ENCODE peak calls at places on chromosomes 2 and 18, in five cellular contexts. B is GM12864, R is stomach, N is MM.1S, P is Karpas-422. I is an unnamed sample.

GRCh38 chr2:88521445-88522070 is 69.1 kb upstream of the FOXI3 start:
- DNase-seq in B (no peak), R (no peak), N (no peak), P (no peak), I (no peak)

GRCh38 chr18:5107990-5108389 is 89.1 kb downstream of the AKAIN1 start:
- DNase-seq in B (no peak), R (no peak), N (peak; percentile 7), P (no peak), I (no peak)

GRCh38 chr2:152432206-152432653 is 97.3 kb downstream of the FMNL2 start:
- DNase-seq in B (no peak), R (no peak), N (no peak), P (peak; percentile 27), I (no peak)

GRCh38 chr2:165018207-165018606 is 62.9 kb upstream of the SLC38A11 start:
- DNase-seq in B (no peak), R (no peak), N (no peak), P (no peak), I (peak; percentile 67)

GRCh38 chr2:148298201-148298600 is 277.3 kb downstream of the MBD5 start:
- DNase-seq in B (no peak), R (no peak), N (no peak), P (peak; percentile 6), I (no peak)

GRCh38 chr2:32647180-32647651 is 19.4 kb downstream of the TTC27 start:
- DNase-seq in B (no peak), R (no peak), N (no peak), P (no peak), I (no peak)

GRCh38 chr2:111710613-111711012 is 173.4 kb downstream of the ANAPC1 start:
- DNase-seq in B (no peak), R (no peak), N (no peak), P (no peak), I (no peak)

GRCh38 chr2:25685741-25686140 is 12.4 kb upstream of the DTNB start:
- DNase-seq in B (no peak), R (no peak), N (no peak), P (no peak), I (no peak)

GRCh38 chr2:147760984-147761383 is 83.8 kb upstream of the ACVR2A start:
- DNase-seq in B (no peak), R (no peak), N (no peak), P (no peak), I (no peak)

GRCh38 chr2:7685342-7686015 is 768.3 kb downstream of the RNF144A start:
- DNase-seq in B (no peak), R (no peak), N (no peak), P (no peak), I (no peak)

GRCh38 chr2:197191948-197192338 is 118.6 kb downstream of the ANKRD44 start:
- DNase-seq in B (no peak), R (no peak), N (peak; percentile 51), P (no peak), I (no peak)

GRCh38 chr2:64807417-64807816 is 153.7 kb upstream of the SERTAD2 start:
- DNase-seq in B (peak; percentile 63), R (no peak), N (peak; percentile 51), P (no peak), I (no peak)

GRCh38 chr18:28823506-28824182 is 646.7 kb upstream of the CDH2 start:
- DNase-seq in B (no peak), R (no peak), N (peak; percentile 27), P (no peak), I (no peak)

GRCh38 chr2:129620411-129620810 is 359.1 kb upstream of the RAB6C start:
- DNase-seq in B (no peak), R (no peak), N (no peak), P (no peak), I (no peak)

GRCh38 chr2:205696541-205697441 is 14.5 kb downstream of the NRP2 start:
- DNase-seq in B (no peak), R (no peak), N (no peak), P (no peak), I (no peak)

GRCh38 chr2:141063410-141063809 is 1067.4 kb downstream of the LRP1B start:
- DNase-seq in B (no peak), R (no peak), N (no peak), P (no peak), I (no peak)

GRCh38 chr2:42792583-42793313 is at the start of gene HAAO:
- DNase-seq in B (no peak), R (peak; percentile 52), N (no peak), P (no peak), I (no peak)

GRCh38 chr2:195645413-195645812 is 11.6 kb upstream of the SLC39A10 start:
- DNase-seq in B (no peak), R (no peak), N (no peak), P (no peak), I (no peak)

GRCh38 chr2:9809064-9809356 is 34.3 kb upstream of the TAF1B start:
- DNase-seq in B (no peak), R (peak; percentile 61), N (no peak), P (peak; percentile 33), I (no peak)

GRCh38 chr2:71454221-71455010 is 1.1 kb downstream of the DYSF start:
- DNase-seq in B (no peak), R (no peak), N (no peak), P (no peak), I (no peak)
- H3K4me3 ChIP-seq in B (no peak overlapping the region), R (peak overlapping the region; percentile 64), N (no peak overlapping the region), P (no peak overlapping the region), I (no peak overlapping the region)

GRCh38 chr2:230794472-230794871 is 70.3 kb upstream of the ITM2C start:
- DNase-seq in B (no peak), R (no peak), N (no peak), P (no peak), I (no peak)
- H3K4me3 ChIP-seq in B (no peak overlapping the region), R (no peak overlapping the region), N (no peak overlapping the region), P (no peak overlapping the region), I (no peak overlapping the region)

GRCh38 chr18:79798999-79799370 is 1.2 kb downstream of the KCNG2 start:
- DNase-seq in B (no peak), R (no peak), N (no peak), P (no peak), I (no peak)
- H3K4me3 ChIP-seq in B (no peak overlapping the region), R (peak overlapping the region; percentile 51), N (no peak overlapping the region), P (no peak overlapping the region), I (no peak overlapping the region)

DNA sequence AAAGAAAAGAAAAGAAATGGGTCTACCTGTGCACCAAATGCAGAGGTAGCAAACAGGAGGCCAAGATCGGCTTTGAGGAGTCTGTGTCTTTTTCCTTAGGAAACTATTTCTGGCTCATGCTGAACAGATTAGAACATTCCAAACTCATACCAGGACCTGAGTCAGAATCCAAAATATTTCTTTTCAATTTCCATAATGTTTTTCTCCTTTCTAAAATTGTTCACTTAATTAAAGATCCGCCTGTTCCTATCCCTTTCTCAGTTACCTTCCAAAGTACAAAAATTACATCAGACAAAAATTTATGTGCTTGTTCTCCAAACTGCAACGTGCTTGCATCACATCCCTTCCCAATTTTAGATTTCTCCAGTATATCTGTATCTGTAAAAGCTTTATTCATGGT is 130.7 kb downstream of the LNPK start:
- DNase-seq in B (no peak), R (no peak), N (no peak), P (no peak), I (no peak)
- H3K4me3 ChIP-seq in B (no peak overlapping the region), R (no peak overlapping the region), N (no peak overlapping the region), P (no peak overlapping the region), I (no peak overlapping the region)